ENCODE peak calls at places on chromosomes 16 and 17, in four cellular contexts. K is K562, Z is HCT116, M is HepG2. L is an unnamed sample.

GRCh38 chr17:51164911-51165679 is 1.1 kb upstream of the NME2 start:
- DNase-seq in K (no peak), M (peak), Z (no peak), L (no peak)

GRCh38 chr16:879986-880385 is 79.5 kb upstream of the GNG13 start:
- DNase-seq in M (no peak), K (no peak), Z (no peak), L (no peak)

GRCh38 chr16:50547340-50547865 is 793 bp upstream of the NKD1 start:
- DNase-seq in Z (peak), K (peak), M (peak), L (no peak)

GRCh38 chr17:75571197-75571884 is 16.3 kb upstream of the MYO15B start:
- DNase-seq in K (no peak), M (no peak), Z (no peak), L (no peak)

GRCh38 chr17:81572499-81573030 is 20.4 kb upstream of the FAAP100 start:
- DNase-seq in Z (no peak), M (no peak), K (no peak), L (no peak)

GRCh38 chr17:80195671-80196529 is 24.2 kb downstream of the SGSH start:
- DNase-seq in Z (no peak), K (peak), M (peak), L (peak)

GRCh38 chr16:21150375-21151001 is at the start of gene DNAH3:
- DNase-seq in K (peak), Z (no peak), M (peak), L (no peak)

GRCh38 chr17:50028207-50029120 is 27.4 kb upstream of the ITGA3 start:
- DNase-seq in Z (no peak), M (no peak), K (no peak), L (no peak)

GRCh38 chr17:45438931-45439610 is 6.4 kb upstream of the ARHGAP27 start:
- DNase-seq in K (no peak), Z (no peak), M (no peak), L (no peak)

GRCh38 chr17:28707339-28707720 is 4.4 kb downstream of the PROCA1 start:
- DNase-seq in Z (no peak), M (no peak), K (no peak), L (no peak)

GRCh38 chr17:57911834-57912673 is 43.2 kb downstream of the CUEDC1 start:
- DNase-seq in Z (peak), K (no peak), M (peak), L (no peak)

GRCh38 chr16:9943121-9943520 is 239.1 kb downstream of the GRIN2A start:
- DNase-seq in K (no peak), M (no peak), Z (no peak), L (no peak)

GRCh38 chr16:20838250-20838649 is 31.9 kb downstream of the REXO5 start:
- DNase-seq in Z (no peak), M (no peak), K (no peak), L (no peak)

GRCh38 chr17:13273744-13274295 is 256.0 kb upstream of the ELAC2 start:
- DNase-seq in K (no peak), M (no peak), Z (no peak), L (no peak)

GRCh38 chr16:1762879-1763520 is 8.3 kb downstream of the NME3 start:
- DNase-seq in K (peak), M (no peak), Z (no peak), L (no peak)

GRCh38 chr16:2226245-2226793 is 2.9 kb downstream of the E4F1 start:
- DNase-seq in Z (no peak), K (no peak), M (peak), L (no peak)

GRCh38 chr16:35252356-35252936 is 1793.0 kb downstream of the TP53TG3F start:
- DNase-seq in K (no peak), Z (no peak), M (no peak), L (no peak)

GRCh38 chr17:80753946-80754345 is 209.3 kb downstream of the RPTOR start:
- DNase-seq in M (no peak), Z (no peak), K (no peak), L (no peak)

GRCh38 chr17:40023590-40024292 is 8.5 kb downstream of the CSF3 start:
- DNase-seq in Z (no peak), M (no peak), K (no peak), L (no peak)

GRCh38 chr17:4527552-4527951 is 27.6 kb downstream of the MYBBP1A start:
- DNase-seq in M (no peak), K (no peak), Z (no peak), L (no peak)

GRCh38 chr17:61641084-61641483 is 50.1 kb upstream of the NACA2 start:
- DNase-seq in M (no peak), Z (no peak), K (no peak), L (no peak)

DNA sequence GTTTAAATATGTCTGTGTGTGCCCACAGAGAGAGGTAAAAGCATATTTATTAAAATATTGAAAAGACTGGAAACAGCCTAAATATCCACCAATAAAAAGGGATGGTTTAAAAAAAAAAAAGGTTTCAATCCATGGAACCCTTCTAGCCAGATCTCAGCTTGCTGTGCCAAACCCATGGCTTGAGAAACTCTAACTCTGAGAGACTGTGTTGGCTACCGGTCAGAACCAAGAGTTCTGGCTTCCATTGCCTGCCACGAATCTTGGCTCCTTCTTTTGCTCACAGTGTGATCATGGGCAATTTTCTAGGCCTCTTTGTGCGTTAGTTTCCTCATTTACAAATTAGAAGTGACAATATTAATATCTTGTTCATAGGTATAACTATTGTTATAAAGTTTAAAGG is 201.3 kb upstream of the IRX3 start:
- DNase-seq in M (no peak), K (no peak), Z (no peak), L (no peak)
- TF ChIP-seq TCF7L2 in M (no peak), K (no peak), Z (no peak), L (no peak)

GRCh38 chr16:53357208-53357586 is 77.1 kb upstream of the RBL2 start:
- DNase-seq in K (no peak), Z (no peak), M (no peak), L (no peak)
- TF ChIP-seq SIN3A in K (no peak), Z (no peak), M (no peak), L (no peak)

GRCh38 chr16:87320510-87321227 is 3.5 kb upstream of the C16orf95 start:
- DNase-seq in K (no peak), M (no peak), Z (no peak), L (no peak)
- H3K27ac ChIP-seq in K (no peak), M (no peak), Z (no peak), L (no peak)

DNA sequence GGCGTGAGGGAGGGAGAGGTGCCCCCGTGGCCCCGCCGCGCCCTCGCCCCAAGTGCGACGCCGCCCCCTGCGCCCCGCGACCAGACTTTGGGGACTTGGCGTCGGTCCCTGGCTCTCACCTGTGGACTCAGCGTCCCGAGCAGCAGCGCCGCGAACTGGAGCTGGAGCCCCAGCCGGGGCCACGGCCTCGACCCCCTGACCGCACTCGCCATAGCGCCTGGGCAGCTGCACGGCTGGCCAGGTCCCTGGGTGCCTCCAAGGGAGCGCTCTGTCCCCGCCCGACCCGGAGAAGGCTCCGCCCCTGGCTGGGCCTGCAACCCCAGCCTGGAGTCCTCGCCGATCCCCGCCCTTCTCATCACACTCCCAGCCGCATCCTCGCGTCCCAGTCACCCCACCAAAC is at the start of gene ERN2:
- DNase-seq in K (peak), M (no peak), Z (no peak), L (no peak)
- TF ChIP-seq TCF7L2 in K (no peak), M (no peak), Z (no peak), L (no peak)

GRCh38 chr16:48623304-48624016 is 13.5 kb upstream of the N4BP1 start:
- DNase-seq in M (peak), Z (peak), K (peak), L (peak)
- TF ChIP-seq SIN3A in M (no peak), Z (no peak), K (no peak), L (no peak)

GRCh38 chr17:32502710-32503109 is 15.9 kb downstream of the CDK5R1 start:
- DNase-seq in Z (no peak), K (no peak), M (no peak), L (no peak)
- H3K27ac ChIP-seq in Z (no peak), K (no peak), M (no peak), L (no peak)

GRCh38 chr16:88703486-88704309 is 2.5 kb downstream of the RNF166 start:
- DNase-seq in Z (no peak), M (no peak), K (no peak), L (no peak)
- TF ChIP-seq TCF7L2 in Z (no peak), M (no peak), K (no peak), L (no peak)

GRCh38 chr17:2594657-2595085 is 1.2 kb downstream of the PAFAH1B1 start:
- DNase-seq in M (no peak), Z (no peak), K (no peak), L (no peak)
- TF ChIP-seq SIN3A in M (no peak), Z (no peak), K (no peak), L (no peak)

GRCh38 chr16:77299395-77299794 is 100.2 kb downstream of the SYCE1L start:
- DNase-seq in Z (no peak), M (no peak), K (no peak), L (no peak)
- H3K27ac ChIP-seq in Z (no peak), M (no peak), K (no peak), L (peak)

GRCh38 chr16:70159355-70160348 is 13.9 kb upstream of the CLEC18C start:
- DNase-seq in K (peak), M (no peak), Z (no peak), L (no peak)
- TF ChIP-seq TCF7L2 in K (no peak), M (no peak), Z (no peak), L (no peak)